ENCODE peak calls at places on chromosome 3, in four cellular contexts. F is A549, X is SK-N-SH, Q is HepG2. N is an unnamed sample.

GRCh38 chr3:134456121-134456520 is 29.7 kb downstream of the ANAPC13 start:
- DNase-seq in Q (no peak), X (no peak), F (no peak), N (no peak)

GRCh38 chr3:60660026-60660425 is 591.2 kb downstream of the FHIT start:
- DNase-seq in F (no peak), Q (no peak), X (no peak), N (no peak)

GRCh38 chr3:170493712-170494182 is 75.1 kb downstream of the CLDN11 start:
- DNase-seq in F (peak), Q (peak), X (no peak), N (no peak)

GRCh38 chr3:194268659-194269487 is 82.3 kb downstream of the CPN2 start:
- DNase-seq in Q (no peak), X (no peak), F (no peak), N (no peak)

GRCh38 chr3:33491697-33492096 is 51.5 kb upstream of the UBP1 start:
- DNase-seq in F (no peak), X (no peak), Q (no peak), N (no peak)

GRCh38 chr3:198027799-198028390 is 67.9 kb downstream of the LMLN start:
- DNase-seq in X (no peak), Q (no peak), F (no peak), N (no peak)

GRCh38 chr3:96706517-96706916 is 107.9 kb upstream of the EPHA6 start:
- DNase-seq in Q (no peak), X (no peak), F (no peak), N (no peak)

GRCh38 chr3:131591394-131591990 is 88.7 kb upstream of the MRPL3 start:
- DNase-seq in X (no peak), F (peak), Q (no peak), N (no peak)

GRCh38 chr3:9915252-9916141 is 1.4 kb upstream of the IL17RC start:
- DNase-seq in F (no peak), Q (peak), X (peak), N (no peak)
- TF ChIP-seq PBX3 in F (no peak), Q (no peak), X (no peak), N (no peak)

DNA sequence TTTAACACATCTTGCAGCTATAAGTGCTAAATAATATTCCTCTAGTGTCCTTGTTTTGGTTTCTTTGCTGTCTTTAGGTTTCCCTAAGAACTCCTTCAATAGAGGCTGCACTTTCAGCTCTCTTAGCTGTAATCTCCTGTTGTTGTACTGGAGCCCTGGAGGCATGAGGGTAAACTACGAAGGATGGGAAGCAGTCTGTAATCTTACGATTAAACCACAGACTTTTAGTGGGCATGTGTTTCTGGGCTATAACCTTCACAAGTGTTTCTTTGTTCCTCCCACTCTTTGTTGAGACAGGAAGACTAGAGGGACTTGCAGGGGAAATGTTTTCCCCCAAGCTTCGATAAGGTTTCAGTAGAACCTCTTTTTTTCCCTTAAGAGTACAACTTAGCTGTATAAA is 1058.1 kb downstream of the NSUN3 start:
- DNase-seq in Q (no peak), F (no peak), X (peak), N (no peak)
- TF ChIP-seq PBX3 in Q (no peak), F (no peak), X (no peak), N (no peak)

DNA sequence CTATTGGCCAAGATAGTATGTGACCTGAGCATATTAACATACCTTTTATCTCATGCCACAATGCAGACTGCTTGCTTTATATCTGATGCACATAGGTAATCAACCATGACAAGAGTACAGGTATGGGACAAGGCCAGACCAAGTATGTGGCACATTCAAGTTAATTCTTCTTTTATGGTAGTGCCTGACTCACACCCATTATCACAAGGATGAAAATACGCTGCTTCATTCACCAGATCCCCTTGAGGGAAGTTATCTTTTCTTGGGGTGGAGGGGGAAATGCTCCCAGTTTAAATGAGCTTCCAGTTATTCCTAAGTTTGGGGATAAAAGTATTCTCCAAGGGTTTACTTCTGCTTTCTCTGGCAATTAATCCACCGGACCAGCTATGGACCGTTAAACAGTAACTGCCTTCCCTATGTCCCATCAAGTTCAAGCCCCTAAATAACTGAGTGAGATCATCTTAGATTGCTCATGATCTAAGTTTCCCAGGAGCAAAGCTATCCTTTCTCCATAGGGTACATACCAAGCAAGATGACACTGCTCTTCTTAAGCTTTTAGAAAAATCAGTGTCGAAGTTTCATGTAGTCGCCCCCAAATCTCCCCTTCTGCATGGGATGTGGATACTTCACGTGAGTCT is 1.9 kb downstream of the COL8A1 start:
- DNase-seq in X (no peak), Q (no peak), F (no peak), N (no peak)
- TF ChIP-seq PBX3 in X (no peak), Q (no peak), F (no peak), N (no peak)

GRCh38 chr3:175485436-175485835 is 626.3 kb downstream of the NAALADL2 start:
- DNase-seq in F (no peak), Q (no peak), X (no peak), N (no peak)
- TF ChIP-seq PBX3 in F (no peak), Q (no peak), X (no peak), N (no peak)

DNA sequence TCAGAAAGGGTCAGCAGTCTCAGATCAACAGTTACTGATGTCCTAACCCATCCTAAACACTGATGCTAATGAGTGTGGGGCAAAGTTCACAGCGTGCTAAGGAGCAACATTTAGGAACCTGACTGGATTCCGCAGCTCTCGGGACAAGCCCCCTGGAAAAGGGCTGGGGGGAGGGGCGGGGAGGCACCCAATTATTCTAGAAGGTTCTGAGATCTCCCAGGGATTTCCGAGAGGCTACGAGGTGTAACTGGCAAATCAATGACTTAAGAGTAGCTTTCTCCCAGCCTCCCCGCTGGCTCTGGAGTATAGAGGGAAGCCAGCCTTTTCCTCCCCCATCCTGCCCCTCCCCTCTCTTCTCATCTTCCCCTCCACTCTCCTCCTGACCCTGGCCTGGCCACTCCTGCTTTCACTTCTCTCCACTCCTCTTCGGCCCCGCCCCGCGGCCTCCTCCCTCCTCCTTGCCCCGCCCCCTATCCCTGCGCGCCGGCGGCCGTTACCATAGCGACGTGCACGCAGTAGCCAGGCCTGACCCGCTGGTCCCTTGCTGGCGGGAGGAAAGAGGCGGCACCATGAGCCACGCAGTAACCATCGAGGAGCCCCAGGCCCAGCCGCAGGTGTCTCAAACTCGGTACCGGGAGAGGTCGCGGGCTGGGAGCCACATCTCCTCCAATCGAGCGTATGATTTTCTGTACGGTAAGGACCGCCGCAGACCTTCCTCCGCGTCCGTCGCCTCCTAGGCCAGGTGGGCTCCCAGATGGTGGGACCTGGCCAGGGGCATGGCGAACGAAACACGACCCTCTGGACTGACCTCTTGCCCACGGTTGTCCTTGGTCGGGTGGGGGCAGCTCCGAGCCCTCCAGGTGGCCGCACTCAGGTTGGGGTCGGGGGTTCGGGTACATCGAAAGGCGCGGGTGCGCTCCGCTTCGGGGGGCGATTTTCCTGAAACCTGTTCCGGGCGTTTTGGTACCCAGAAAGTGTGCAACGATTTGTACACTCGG is at the start of gene CFAP91:
- DNase-seq in F (peak), Q (no peak), X (peak), N (peak)
- TF ChIP-seq PBX3 in F (no peak), Q (no peak), X (no peak), N (no peak)

GRCh38 chr3:16589867-16590624 is 15.2 kb downstream of the DAZL start:
- DNase-seq in X (no peak), Q (no peak), F (no peak), N (peak)
- TF ChIP-seq PBX3 in X (no peak), Q (no peak), F (no peak), N (no peak)

GRCh38 chr3:119375106-119375505 is 80.9 kb downstream of the ARHGAP31 start:
- DNase-seq in X (no peak), Q (no peak), F (no peak), N (no peak)

GRCh38 chr3:119378259-119378658 is 84.1 kb downstream of the ARHGAP31 start:
- DNase-seq in Q (no peak), X (no peak), F (no peak), N (no peak)

GRCh38 chr3:119380697-119381096 is 82.7 kb downstream of the TMEM39A start:
- DNase-seq in Q (no peak), F (peak), X (no peak), N (no peak)

GRCh38 chr3:119376758-119377157 is 82.6 kb downstream of the ARHGAP31 start:
- DNase-seq in X (no peak), Q (no peak), F (no peak), N (no peak)

DNA sequence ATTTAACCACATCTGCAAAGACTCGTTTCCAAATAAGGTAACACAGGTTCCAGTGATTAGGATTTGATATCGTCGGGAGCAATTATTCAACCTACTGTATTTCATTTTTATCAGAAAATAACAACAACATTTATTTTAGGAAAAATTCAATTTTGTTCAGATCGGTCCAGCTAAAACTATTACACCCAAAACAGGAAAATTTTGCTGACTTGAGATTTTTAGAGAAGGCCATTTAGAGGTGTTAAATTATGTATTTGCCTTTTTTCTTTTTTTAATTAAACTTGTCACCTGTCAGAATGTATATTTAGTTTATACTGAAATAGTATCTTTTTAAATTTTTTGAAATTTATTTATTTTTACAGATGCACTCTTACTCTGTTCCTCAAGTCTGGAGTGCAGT is 81.3 kb downstream of the ARHGAP31 start:
- DNase-seq in F (no peak), X (no peak), Q (no peak), N (no peak)
- TF ChIP-seq PBX3 in F (no peak), X (no peak), Q (no peak), N (no peak)

GRCh38 chr3:70857926-70858325 is 545.5 kb upstream of the MDFIC2 start:
- DNase-seq in F (no peak), Q (no peak), X (no peak), N (no peak)
- TF ChIP-seq PBX3 in F (no peak), Q (no peak), X (no peak), N (no peak)

GRCh38 chr3:50481992-50482391 is 21.4 kb downstream of the CACNA2D2 start:
- DNase-seq in F (no peak), X (no peak), Q (no peak), N (no peak)
- TF ChIP-seq PBX3 in F (no peak), X (no peak), Q (no peak), N (no peak)

N was measured in GM12878.